ENCODE peak calls at places on chromosome 16, in seven cellular contexts. Y, B, P, Q, U, Z and S are unnamed samples.

GRCh38 chr16:66927918-66928649 is 2.7 kb upstream of the RRAD start:
- DNase-seq in U (no peak), Z (no peak), B (no peak), P (peak), Q (no peak), Y (no peak), S (peak)

GRCh38 chr16:85204242-85205010 is 92.2 kb upstream of the CIBAR2 start:
- DNase-seq in B (no peak), P (no peak), Y (no peak), Q (no peak), Z (peak), U (no peak), S (peak)

GRCh38 chr16:31458073-31458834 is 1.0 kb upstream of the ARMC5 start:
- DNase-seq in B (no peak), U (peak), Q (peak), Y (no peak), P (peak), Z (peak), S (peak)

GRCh38 chr16:87575027-87575804 is 27.1 kb upstream of the JPH3 start:
- DNase-seq in Z (no peak), U (peak), B (no peak), P (no peak), Y (no peak), Q (no peak), S (no peak)

GRCh38 chr16:3769013-3769412 is 51.7 kb upstream of the TRAP1 start:
- DNase-seq in Y (no peak), B (no peak), Q (no peak), P (no peak), U (no peak), Z (no peak), S (no peak)

GRCh38 chr16:4402439-4403132 is 13.8 kb downstream of the CORO7 start:
- DNase-seq in U (peak), Y (peak), B (peak), P (peak), Z (peak), Q (peak), S (peak)

GRCh38 chr16:325375-326155 is 27.0 kb downstream of the AXIN1 start:
- DNase-seq in Q (no peak), U (no peak), B (no peak), P (no peak), Z (no peak), Y (no peak), S (no peak)

GRCh38 chr16:730666-731509 is 4.0 kb downstream of the HAGHL start:
- DNase-seq in P (peak), B (no peak), Z (no peak), Y (no peak), Q (no peak), U (peak), S (no peak)

GRCh38 chr16:10619271-10619849 is 39.0 kb upstream of the EMP2 start:
- DNase-seq in B (no peak), Y (peak), Q (no peak), U (peak), P (no peak), Z (no peak), S (no peak)

GRCh38 chr16:2734844-2735243 is 14.8 kb upstream of the PRSS27 start:
- DNase-seq in U (no peak), Y (no peak), Z (no peak), Q (no peak), B (no peak), P (no peak), S (no peak)

GRCh38 chr16:24853830-24854229 is 8.1 kb downstream of the SLC5A11 start:
- DNase-seq in P (no peak), B (no peak), Y (peak), Q (no peak), U (no peak), Z (peak), S (peak)

GRCh38 chr16:67926181-67926742 is 5.4 kb downstream of the CTRL start:
- DNase-seq in B (no peak), Y (peak), Q (no peak), Z (peak), U (no peak), P (no peak), S (no peak)

GRCh38 chr16:2474877-2475412 is at the start of gene TBC1D24:
- DNase-seq in Y (peak), U (peak), Z (peak), P (peak), Q (peak), B (peak), S (peak)

GRCh38 chr16:17107450-17107849 is 363.3 kb downstream of the XYLT1 start:
- DNase-seq in P (no peak), U (no peak), Q (no peak), B (no peak), Y (no peak), Z (no peak), S (no peak)

GRCh38 chr16:86925067-86925791 is 346.9 kb downstream of the FOXL1 start:
- DNase-seq in B (no peak), P (peak), Y (no peak), Q (peak), Z (peak), U (no peak), S (peak)

GRCh38 chr16:64250866-64251265 is 871.0 kb downstream of the CDH11 start:
- DNase-seq in Z (peak), Q (peak), U (no peak), P (no peak), Y (no peak), B (no peak), S (peak)

GRCh38 chr16:48117217-48118105 is 38.3 kb downstream of the ABCC12 start:
- DNase-seq in Y (no peak), P (no peak), Q (peak), Z (peak), B (no peak), U (peak), S (no peak)

GRCh38 chr16:8678068-8678927 is 3.9 kb downstream of the ABAT start:
- DNase-seq in Y (no peak), Z (peak), U (no peak), B (no peak), P (no peak), Q (no peak), S (peak)

GRCh38 chr16:11251525-11252481 is 4.2 kb downstream of the SOCS1 start:
- DNase-seq in P (no peak), Q (no peak), U (no peak), Z (peak), B (no peak), Y (no peak), S (peak)

DNA sequence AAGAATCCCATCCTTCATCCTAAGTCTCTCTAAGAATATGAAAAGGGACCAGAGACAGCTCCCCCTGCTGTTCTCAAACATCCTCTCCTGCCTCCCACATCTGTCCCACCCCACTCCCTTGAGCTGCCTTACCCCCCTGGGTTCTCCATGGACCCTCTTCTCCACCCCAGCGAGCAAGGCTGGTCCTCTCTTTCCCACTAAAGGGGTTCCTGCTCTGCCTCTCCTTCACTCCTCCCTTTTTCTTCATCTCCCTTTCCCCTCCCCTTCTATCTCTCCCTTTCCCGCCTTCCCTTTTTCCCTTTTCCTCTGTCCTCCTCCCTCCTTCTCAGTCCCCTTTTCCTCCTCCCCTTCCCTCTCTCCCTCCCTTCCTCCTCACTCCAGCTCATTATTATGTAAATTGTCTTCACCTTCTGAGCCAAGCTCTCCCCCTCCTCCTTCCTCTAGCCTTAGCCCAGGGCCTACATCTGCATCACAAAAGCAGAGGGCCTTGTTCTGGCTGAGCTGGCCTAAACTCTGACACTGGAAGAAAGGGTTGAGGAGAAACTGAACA is 90.0 kb downstream of the GNAO1 start:
- DNase-seq in P (no peak), Y (no peak), Z (no peak), Q (no peak), B (no peak), U (peak), S (no peak)
- TF ChIP-seq CTCF in P (peak), Y (no peak), Z (peak), Q (peak), B (no peak), U (peak), S (peak)

GRCh38 chr16:89606006-89606405 is 7.4 kb upstream of the DPEP1 start:
- DNase-seq in P (no peak), Q (no peak), Y (no peak), U (no peak), B (no peak), Z (no peak), S (no peak)

GRCh38 chr16:89605186-89605970 is 8.1 kb upstream of the DPEP1 start:
- DNase-seq in P (no peak), Q (no peak), Y (no peak), Z (no peak), B (no peak), U (no peak), S (no peak)

GRCh38 chr16:89610108-89610453 is 3.4 kb upstream of the DPEP1 start:
- DNase-seq in Z (no peak), Q (no peak), U (no peak), Y (no peak), B (no peak), P (no peak), S (no peak)

GRCh38 chr16:89607937-89608740 is 5.3 kb upstream of the DPEP1 start:
- DNase-seq in U (no peak), P (no peak), Y (no peak), Q (no peak), B (no peak), Z (no peak), S (no peak)

GRCh38 chr16:89607453-89607852 is 6.0 kb upstream of the DPEP1 start:
- DNase-seq in Z (no peak), U (no peak), B (no peak), P (no peak), Y (no peak), Q (no peak), S (no peak)
- H3K4me3 ChIP-seq in Z (no peak), U (no peak), B (no peak), P (no peak), Y (no peak), Q (no peak), S (no peak)

DNA sequence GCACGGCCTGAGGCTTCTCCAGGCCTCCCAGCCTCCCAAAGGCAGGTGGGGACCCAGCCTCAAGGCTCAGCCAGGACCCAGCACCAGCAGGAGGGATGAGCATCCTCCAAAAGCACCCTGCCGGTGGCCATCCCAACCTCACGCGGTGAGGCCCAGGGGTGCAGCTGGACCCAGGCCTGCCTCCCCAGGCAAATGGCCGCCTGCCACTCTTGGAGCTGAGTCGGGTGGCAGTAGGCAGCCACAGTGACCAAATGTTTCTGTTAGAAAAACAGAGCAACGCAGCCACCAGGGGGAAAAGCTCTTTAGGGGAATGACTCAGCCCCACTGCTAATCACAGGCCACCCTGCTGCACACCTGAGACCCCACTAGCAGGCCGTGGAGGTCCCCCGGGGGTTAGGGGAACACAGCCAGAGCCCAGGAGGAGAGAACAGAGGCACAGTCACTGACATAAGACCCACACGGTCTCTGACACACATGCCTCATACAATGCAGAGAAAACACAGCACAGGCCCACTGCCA is 12.5 kb downstream of the BCAR1 start:
- DNase-seq in Q (no peak), U (no peak), B (no peak), Y (no peak), Z (no peak), P (no peak), S (no peak)
- TF ChIP-seq CTCF in Q (peak), U (no peak), B (no peak), Y (no peak), Z (peak), P (no peak), S (peak)

DNA sequence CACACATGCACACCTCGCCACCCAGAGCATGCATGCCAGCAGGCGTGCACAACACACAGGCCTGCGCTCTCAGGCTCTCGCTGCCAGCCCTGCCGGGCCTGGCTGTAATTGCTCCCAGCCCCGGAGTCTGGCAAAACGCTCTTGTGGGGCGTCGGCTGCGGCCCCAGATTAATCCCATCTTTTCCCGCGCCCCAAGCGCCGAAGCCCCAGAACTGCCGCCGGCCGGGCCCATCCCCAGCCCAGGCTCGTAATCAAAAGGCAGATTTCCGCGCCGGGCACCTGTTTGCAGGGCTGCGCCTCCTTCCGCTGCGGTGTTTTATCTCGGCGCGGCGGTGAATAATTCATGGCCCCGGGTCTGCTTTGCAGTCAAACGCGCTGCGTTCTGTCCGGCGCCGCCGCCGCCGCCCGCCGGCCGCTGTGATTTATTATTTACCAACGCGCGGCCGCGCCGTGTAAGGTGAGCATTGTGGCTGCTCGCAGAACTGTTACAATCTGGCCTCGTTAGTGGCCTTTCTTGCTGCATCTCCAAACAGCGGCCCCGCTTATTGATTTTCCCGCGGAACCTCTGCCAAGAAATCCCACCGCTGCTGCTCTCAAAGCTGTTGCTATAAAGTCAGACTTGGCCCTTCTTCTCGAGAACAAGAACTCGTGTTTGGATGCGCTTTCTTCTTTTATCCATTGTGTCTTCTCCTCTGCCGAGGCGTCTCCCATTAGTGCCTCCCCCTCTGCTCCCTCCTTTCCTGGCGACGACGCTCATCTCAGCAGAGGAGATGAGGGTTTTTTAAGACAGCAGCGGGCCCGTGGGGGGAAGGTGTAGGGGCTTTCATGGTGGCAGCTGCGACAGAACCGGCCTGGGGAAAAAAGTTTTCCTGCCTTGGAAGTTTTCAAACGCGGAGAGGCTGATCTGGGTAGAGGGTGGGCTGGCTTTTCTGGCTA is 126.2 kb downstream of the IRX5 start:
- DNase-seq in B (no peak), Y (no peak), U (peak), P (no peak), Z (no peak), Q (peak), S (no peak)
- H3K4me3 ChIP-seq in B (no peak), Y (no peak), U (peak), P (no peak), Z (peak), Q (peak), S (peak)

DNA sequence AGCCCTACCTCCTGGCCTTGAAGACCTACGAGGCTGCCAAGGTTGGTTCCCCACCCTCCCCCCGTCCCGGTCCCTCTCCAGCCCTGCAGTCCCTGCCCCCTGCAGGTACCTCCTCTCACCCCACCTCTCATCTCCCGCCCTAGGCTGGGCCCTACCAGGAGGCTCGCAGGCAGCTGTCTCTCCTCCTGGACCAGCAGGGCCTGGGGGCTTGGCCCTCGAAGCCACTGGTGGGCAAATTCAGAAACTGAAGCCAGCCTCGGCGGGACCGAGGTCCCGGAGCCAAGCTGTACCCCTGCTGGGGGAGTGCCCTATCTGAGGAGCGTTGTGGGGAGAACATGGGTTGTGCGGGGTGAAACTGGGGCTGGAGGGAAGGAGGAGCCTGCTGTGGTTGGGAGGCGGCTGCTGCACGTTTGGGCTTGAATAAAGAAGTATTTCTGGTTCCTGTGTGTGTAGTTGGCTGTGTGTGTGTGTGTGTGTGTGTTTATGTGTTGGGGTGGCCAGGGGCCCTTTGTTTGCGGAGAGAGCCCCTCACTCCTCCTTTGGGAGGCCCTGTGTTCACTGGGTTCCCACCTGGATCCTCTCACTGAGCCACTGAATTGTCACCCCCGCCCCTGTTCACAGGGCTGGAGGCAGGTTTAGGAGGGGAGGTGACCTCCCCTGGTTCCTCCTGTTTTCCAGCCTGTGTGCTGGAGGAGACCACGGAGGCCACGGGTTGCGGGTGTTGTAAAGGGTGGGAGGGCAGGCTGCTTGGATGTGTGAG is 6.0 kb downstream of the ADAD2 start:
- DNase-seq in Q (no peak), B (no peak), Y (peak), U (no peak), Z (no peak), P (no peak), S (no peak)
- TF ChIP-seq CTCF in Q (no peak), B (no peak), Y (no peak), U (no peak), Z (no peak), P (no peak), S (no peak)

GRCh38 chr16:89095401-89095974 is 1.8 kb downstream of the ACSF3 start:
- DNase-seq in Y (no peak), B (no peak), P (no peak), U (no peak), Q (no peak), Z (peak), S (no peak)
- H3K4me3 ChIP-seq in Y (no peak), B (no peak), P (no peak), U (no peak), Q (no peak), Z (no peak), S (no peak)

GRCh38 chr16:73047221-73047535 is 750 bp downstream of the ZFHX3 start:
- DNase-seq in P (peak), U (no peak), B (no peak), Z (no peak), Q (no peak), Y (no peak), S (peak)

GRCh38 chr16:73046484-73047214 is 1.3 kb downstream of the ZFHX3 start:
- DNase-seq in Y (no peak), B (no peak), P (peak), Q (no peak), Z (no peak), U (no peak), S (no peak)

GRCh38 chr16:73048292-73049050 is 543 bp upstream of the ZFHX3 start:
- DNase-seq in U (peak), Q (peak), Y (peak), P (peak), B (no peak), Z (no peak), S (peak)

GRCh38 chr16:73049051-73049910 is 1.4 kb upstream of the ZFHX3 start:
- DNase-seq in Y (no peak), B (no peak), Q (no peak), Z (no peak), U (no peak), P (no peak), S (no peak)

DNA sequence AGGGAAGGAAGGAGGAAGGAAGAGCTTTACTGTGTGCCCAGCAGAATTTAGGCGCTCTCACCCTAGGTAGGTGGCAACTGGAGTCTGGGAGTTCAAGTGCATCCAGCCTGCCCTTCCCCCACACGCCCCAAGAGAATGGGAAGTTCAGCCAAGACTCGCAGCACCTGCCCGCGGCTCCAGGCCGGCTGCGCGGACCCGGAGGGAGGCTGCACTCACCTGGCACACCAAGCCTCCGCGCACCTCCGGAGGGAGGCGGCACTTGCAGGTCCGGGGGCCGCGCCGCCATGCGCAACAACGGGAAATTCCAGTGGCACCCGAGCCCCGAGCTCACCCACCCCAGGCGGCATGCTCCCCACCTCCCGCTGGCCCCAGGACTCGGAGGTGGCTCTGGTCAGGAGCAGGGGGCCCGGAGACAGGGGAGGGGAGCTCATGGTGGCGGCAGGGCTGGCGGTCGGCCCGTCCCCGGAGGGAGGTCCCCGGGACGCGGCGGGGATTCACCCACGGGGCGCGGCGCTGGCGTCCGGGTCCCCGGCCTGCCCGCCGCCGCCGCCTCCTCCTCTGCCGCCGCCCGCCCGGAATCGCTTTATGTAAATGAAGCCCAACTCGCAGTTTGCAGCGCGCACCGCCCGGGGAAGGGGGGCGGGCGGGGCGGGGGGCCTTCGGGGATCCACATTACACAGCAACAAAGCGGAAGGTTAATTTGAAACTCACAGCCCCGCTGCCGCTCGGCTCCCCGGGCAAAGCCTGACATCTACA is at the start of gene ZFHX3:
- DNase-seq in Z (peak), Y (peak), P (peak), U (peak), Q (peak), B (peak), S (peak)
- TF ChIP-seq CTCF in Z (peak), Y (no peak), P (no peak), U (peak), Q (no peak), B (no peak), S (peak)